ENCODE peak calls at places on chromosomes 5 and 9, in six cellular contexts. L is brain microvascular endothelial cell, O is ovary, A is fibroblast of lung, K is GM23248, B is left ventricle myocardium inferior. P is an unnamed sample.

GRCh38 chr5:154352960-154353548 is 92.7 kb upstream of the SAP30L start:
- DNase-seq in K (no peak), B (no peak), A (no peak), L (no peak), O (no peak), P (no peak)

GRCh38 chr9:6467006-6467625 is 54.1 kb downstream of the UHRF2 start:
- DNase-seq in B (no peak), K (no peak), A (no peak), L (no peak), O (no peak), P (no peak)

GRCh38 chr9:134373953-134374300 is 47.7 kb downstream of the RXRA start:
- DNase-seq in L (no peak), O (no peak), B (no peak), K (no peak), A (no peak), P (no peak)

GRCh38 chr5:111859533-111860270 is 102.7 kb upstream of the NREP start:
- DNase-seq in B (no peak), O (no peak), K (peak), A (peak), L (peak), P (peak)

GRCh38 chr9:9752722-9753121 is 860.1 kb downstream of the PTPRD start:
- DNase-seq in K (no peak), O (no peak), A (no peak), B (no peak), L (no peak), P (no peak)

GRCh38 chr5:65290677-65291076 is 191.0 kb downstream of the ADAMTS6 start:
- DNase-seq in A (peak), L (no peak), B (no peak), O (no peak), K (peak), P (no peak)

GRCh38 chr9:137357166-137357565 is 55.1 kb upstream of the NRARP start:
- DNase-seq in B (no peak), O (no peak), L (no peak), K (no peak), A (no peak), P (no peak)

GRCh38 chr5:15064396-15064795 is 192.8 kb upstream of the ANKH start:
- DNase-seq in A (no peak), K (no peak), O (no peak), B (no peak), L (no peak), P (no peak)

GRCh38 chr9:18542837-18543405 is 69.0 kb downstream of the ADAMTSL1 start:
- DNase-seq in K (peak), A (peak), L (no peak), O (no peak), B (no peak), P (no peak)

GRCh38 chr5:1187950-1188334 is 13.5 kb upstream of the SLC6A19 start:
- DNase-seq in L (no peak), A (no peak), K (no peak), O (no peak), B (peak), P (no peak)

GRCh38 chr5:150122158-150122510 is 33.5 kb downstream of the PDGFRB start:
- DNase-seq in B (no peak), K (peak), A (no peak), L (no peak), O (peak), P (no peak)

GRCh38 chr5:160450164-160450932 is 28.7 kb downstream of the PTTG1 start:
- DNase-seq in L (no peak), K (no peak), B (no peak), O (no peak), A (no peak), P (no peak)

GRCh38 chr5:145408048-145408341 is 427.1 kb downstream of the PRELID2 start:
- DNase-seq in K (no peak), A (no peak), B (no peak), L (no peak), O (no peak), P (no peak)

GRCh38 chr5:178116406-178116885 is 3.1 kb downstream of the N4BP3 start:
- DNase-seq in K (no peak), L (no peak), B (no peak), A (no peak), O (no peak), P (no peak)

GRCh38 chr5:178114325-178115135 is 1.2 kb downstream of the N4BP3 start:
- DNase-seq in K (peak), A (no peak), O (no peak), B (no peak), L (no peak), P (no peak)

GRCh38 chr5:178115136-178115834 is 2.0 kb downstream of the N4BP3 start:
- DNase-seq in A (no peak), B (no peak), K (no peak), O (no peak), L (no peak), P (no peak)

GRCh38 chr5:178117911-178118310 is 4.6 kb downstream of the N4BP3 start:
- DNase-seq in L (no peak), O (no peak), B (no peak), K (no peak), A (no peak), P (no peak)

DNA sequence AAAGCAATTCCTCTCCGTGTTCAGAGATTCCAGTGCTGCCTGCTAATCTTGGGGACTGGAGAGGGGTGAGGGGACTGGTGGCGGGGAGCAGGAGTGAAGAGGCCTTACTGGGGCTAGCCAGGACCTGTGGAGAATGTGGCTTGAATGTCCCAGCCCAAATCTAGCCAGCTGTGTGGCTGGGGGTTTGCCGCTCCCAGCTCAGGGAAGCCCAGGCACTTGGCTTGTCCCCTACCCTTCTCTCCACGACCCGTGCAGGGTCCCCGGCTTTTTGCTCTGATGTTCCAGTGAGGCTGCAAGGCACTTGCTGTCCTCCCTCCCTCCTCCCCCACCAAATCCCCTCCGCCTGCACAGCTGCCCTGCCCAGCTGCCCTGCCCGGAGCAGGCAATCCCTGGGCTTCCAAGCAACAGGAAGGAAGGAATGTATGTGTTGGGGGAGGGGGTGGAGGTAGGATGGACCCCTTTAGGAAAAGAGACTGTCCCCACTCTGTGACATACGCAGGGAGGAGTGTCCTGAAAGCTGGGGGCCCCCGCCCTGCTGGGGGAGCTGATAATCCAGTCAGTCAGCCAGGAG is 2.6 kb downstream of the N4BP3 start:
- DNase-seq in B (no peak), K (no peak), A (no peak), O (no peak), L (no peak), P (no peak)
- H3K27ac ChIP-seq in B (peak), K (no peak), A (no peak), O (no peak), L (no peak), P (no peak)

GRCh38 chr9:127844821-127845359 is 9.6 kb downstream of the ENG start:
- DNase-seq in L (no peak), B (peak), O (no peak), K (peak), A (peak), P (no peak)

GRCh38 chr9:127848756-127849504 is 5.5 kb downstream of the ENG start:
- DNase-seq in B (no peak), A (no peak), L (no peak), K (no peak), O (no peak), P (no peak)

GRCh38 chr9:127847833-127848755 is 6.4 kb downstream of the ENG start:
- DNase-seq in L (no peak), B (no peak), A (no peak), K (no peak), O (no peak), P (no peak)

GRCh38 chr9:127847155-127847463 is 7.3 kb downstream of the ENG start:
- DNase-seq in K (peak), A (no peak), B (peak), L (no peak), O (peak), P (no peak)

DNA sequence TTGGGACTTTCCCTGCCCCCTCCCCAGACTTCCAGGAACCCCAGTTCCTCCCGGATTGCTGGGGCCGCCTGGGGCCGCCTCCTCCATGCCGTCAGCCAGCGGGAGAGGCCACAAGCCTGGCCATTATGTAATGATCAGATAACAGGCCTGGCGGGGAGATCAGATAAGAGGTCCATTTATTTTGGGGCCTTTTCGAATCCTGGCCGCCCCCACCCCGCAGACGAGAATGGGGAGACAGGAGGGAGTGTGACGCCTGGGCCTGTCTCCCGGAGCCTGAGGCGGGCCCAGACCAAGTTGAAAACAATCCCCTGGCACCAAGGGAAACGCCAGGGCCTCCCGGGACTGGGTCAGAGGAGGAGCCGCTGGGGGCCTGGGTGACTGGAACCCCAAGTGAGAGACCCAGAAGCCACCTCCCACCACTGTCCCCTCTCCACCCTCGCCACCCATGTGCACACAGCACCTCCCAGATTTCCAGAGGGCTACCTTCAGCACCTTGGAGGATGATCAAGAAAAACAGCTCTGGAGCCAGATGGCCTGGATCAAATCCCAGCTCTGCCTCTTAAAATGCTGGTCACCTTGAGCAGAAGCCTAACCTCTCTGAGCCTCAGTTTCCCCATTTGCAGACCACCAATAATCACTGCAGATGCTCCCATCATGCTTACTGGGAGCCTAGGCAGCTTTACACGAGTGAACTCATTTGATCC is 7.9 kb downstream of the ENG start:
- DNase-seq in O (peak), B (peak), K (no peak), A (peak), L (no peak), P (no peak)
- H3K4me3 ChIP-seq in O (peak), B (peak), K (no peak), A (no peak), L (no peak), P (no peak)

GRCh38 chr5:33726422-33727165 is 165.2 kb downstream of the ADAMTS12 start:
- DNase-seq in K (peak), L (peak), O (no peak), B (no peak), A (peak), P (no peak)
- H3K27ac ChIP-seq in K (peak), L (peak), O (no peak), B (peak), A (no peak), P (no peak)

GRCh38 chr5:125530833-125531610 is 784.6 kb upstream of the ZNF608 start:
- DNase-seq in O (no peak), A (no peak), L (no peak), B (no peak), K (no peak), P (no peak)
- H3K4me3 ChIP-seq in O (no peak), A (no peak), L (no peak), B (no peak), K (no peak), P (no peak)

GRCh38 chr9:35911690-35912089 is 2.4 kb downstream of the SPAAR start:
- DNase-seq in B (peak), O (no peak), K (no peak), L (no peak), A (no peak), P (no peak)

GRCh38 chr9:35909274-35909673 is at the start of gene SPAAR:
- DNase-seq in A (no peak), O (peak), L (no peak), B (peak), K (no peak), P (no peak)

GRCh38 chr9:35910613-35911488 is 1.6 kb downstream of the SPAAR start:
- DNase-seq in L (peak), K (peak), A (peak), B (peak), O (no peak), P (no peak)

GRCh38 chr9:35908484-35909125 is 685 bp upstream of the SPAAR start:
- DNase-seq in O (peak), L (no peak), B (peak), A (no peak), K (peak), P (no peak)

DNA sequence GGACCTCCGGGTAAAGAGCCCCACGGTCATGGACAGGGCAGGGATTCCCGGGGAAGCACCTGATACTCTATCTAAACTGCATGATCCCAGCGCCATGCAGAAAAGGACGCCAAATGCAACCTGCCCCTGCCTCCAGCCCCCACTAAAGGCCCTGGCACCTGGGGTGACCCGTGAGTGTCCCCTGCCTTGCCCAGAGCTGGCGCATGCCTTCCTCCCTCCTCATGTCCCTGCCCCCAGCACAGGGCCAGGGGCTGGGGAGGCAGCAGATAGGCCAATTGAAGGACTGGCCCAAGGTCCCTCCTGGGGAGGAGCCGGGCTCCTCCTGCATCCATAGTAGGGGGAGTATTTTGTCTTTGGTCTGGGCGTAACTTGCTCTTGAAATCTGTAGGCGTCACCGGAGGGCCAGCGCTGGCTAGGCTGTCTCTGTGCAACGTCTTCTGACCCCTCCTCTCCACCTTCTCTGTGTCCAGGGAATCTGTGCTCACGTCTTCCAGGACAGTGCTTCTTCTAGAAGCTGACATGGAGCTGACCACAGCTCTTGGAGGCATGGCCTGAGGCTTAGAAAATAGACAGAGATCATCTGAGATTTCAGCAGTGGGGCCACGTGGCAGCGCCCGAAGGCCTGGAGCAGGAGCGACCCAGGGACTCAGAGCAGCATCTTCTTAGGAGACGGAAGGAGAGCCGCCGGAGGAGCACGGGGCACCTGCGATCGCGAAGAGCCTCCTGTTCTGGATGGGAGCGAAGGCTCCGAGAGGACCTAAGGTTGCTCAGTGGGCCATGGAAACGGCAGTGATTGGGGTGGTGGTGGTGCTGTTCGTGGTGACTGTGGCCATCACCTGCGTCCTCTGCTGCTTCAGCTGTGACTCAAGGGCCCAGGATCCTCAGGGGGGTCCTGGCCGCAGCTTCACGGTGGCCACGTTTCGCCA is 660 bp downstream of the SPAAR start:
- DNase-seq in B (peak), O (peak), A (no peak), L (no peak), K (no peak), P (no peak)
- H3K27ac ChIP-seq in B (peak), O (peak), A (peak), L (no peak), K (no peak), P (no peak)

GRCh38 chr9:110919055-110919445 is 119.2 kb downstream of the LPAR1 start:
- DNase-seq in O (no peak), K (peak), L (no peak), A (no peak), B (no peak), P (no peak)
- H3K4me3 ChIP-seq in O (no peak), K (peak), L (no peak), A (no peak), B (no peak), P (no peak)

GRCh38 chr9:112836394-112836793 is 54.3 kb downstream of the SLC46A2 start:
- DNase-seq in A (no peak), L (no peak), O (no peak), K (no peak), B (no peak), P (no peak)

GRCh38 chr9:112831281-112831851 is 59.3 kb downstream of the SLC46A2 start:
- DNase-seq in O (no peak), K (peak), L (no peak), B (peak), A (no peak), P (no peak)

GRCh38 chr9:112833081-112833480 is 57.6 kb downstream of the SLC46A2 start:
- DNase-seq in B (no peak), K (no peak), O (no peak), L (no peak), A (no peak), P (no peak)

GRCh38 chr9:112831969-112832368 is 58.7 kb downstream of the SLC46A2 start:
- DNase-seq in A (no peak), K (no peak), O (no peak), L (no peak), B (no peak), P (no peak)
- H3K27ac ChIP-seq in A (no peak), K (no peak), O (no peak), L (no peak), B (peak), P (no peak)

GRCh38 chr9:121286688-121286972 is 18.7 kb downstream of the GSN start:
- DNase-seq in B (no peak), O (no peak), L (no peak), K (no peak), A (no peak), P (no peak)
- H3K4me3 ChIP-seq in B (peak), O (no peak), L (no peak), K (peak), A (no peak), P (no peak)

GRCh38 chr9:4811824-4812223 is 19.1 kb downstream of the RCL1 start:
- DNase-seq in L (no peak), A (no peak), B (no peak), K (no peak), O (no peak), P (no peak)

GRCh38 chr9:4820172-4820571 is 27.4 kb downstream of the RCL1 start:
- DNase-seq in O (no peak), K (no peak), A (no peak), L (no peak), B (no peak), P (no peak)

GRCh38 chr9:4814913-4815312 is 22.2 kb downstream of the RCL1 start:
- DNase-seq in K (no peak), B (no peak), L (no peak), A (no peak), O (no peak), P (no peak)

GRCh38 chr9:4812872-4813271 is 20.1 kb downstream of the RCL1 start:
- DNase-seq in L (no peak), B (no peak), K (no peak), A (no peak), O (no peak), P (no peak)

DNA sequence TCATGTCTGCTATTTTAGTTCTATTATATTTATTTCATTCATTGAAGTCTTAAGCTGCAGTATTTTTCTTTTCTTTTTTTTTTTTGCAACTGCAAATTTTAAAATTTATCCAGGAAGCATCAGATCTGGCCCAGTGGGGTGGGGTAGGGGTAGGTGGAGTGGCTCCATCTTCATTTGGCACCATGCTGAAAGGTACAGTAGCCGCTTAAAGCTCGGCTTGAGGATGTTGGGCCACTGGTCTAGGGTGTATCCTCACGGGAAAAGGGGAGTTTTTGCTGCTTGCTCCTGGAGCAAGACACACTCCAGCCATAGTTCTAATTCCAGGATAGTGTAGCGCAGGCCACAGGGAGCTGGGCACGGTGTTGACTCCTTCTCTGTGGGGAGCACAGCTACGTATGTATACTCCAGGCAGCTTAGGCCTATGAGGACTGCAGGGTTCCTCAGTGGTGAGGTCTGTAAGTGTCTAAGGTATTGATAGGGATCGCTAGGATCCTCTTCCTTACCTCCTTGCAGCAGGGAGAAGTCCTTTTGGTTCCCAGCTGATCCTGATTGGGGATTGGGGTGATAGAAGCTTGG is 22.7 kb downstream of the RCL1 start:
- DNase-seq in K (no peak), O (no peak), A (no peak), B (no peak), L (no peak), P (no peak)
- H3K27ac ChIP-seq in K (no peak), O (no peak), A (no peak), B (no peak), L (no peak), P (no peak)